ENCODE peak calls at places on chromosomes 7 and 10, in seven cellular contexts. T is A549, J is tibial nerve, K is ovary, X is HepG2, E is H1, S is sigmoid colon. D is an unnamed sample.

GRCh38 chr7:15085361-15085760 is 182.8 kb upstream of the DGKB start:
- DNase-seq in T (no peak), J (no peak), K (no peak), X (no peak), E (no peak), S (no peak), D (no peak)

GRCh38 chr7:111486472-111487142 is 75.7 kb downstream of the IMMP2L start:
- DNase-seq in T (peak), J (no peak), K (no peak), X (peak), E (no peak), S (no peak), D (no peak)

GRCh38 chr10:11176746-11177145 is 159.1 kb downstream of the CELF2 start:
- DNase-seq in T (no peak), J (no peak), K (no peak), X (no peak), E (no peak), S (no peak), D (no peak)

GRCh38 chr10:84478679-84479078 is 150.3 kb downstream of the CCSER2 start:
- DNase-seq in T (no peak), J (no peak), K (no peak), X (no peak), E (no peak), S (no peak), D (no peak)

GRCh38 chr7:339696-340095 is 49.7 kb downstream of the FOXL3 start:
- DNase-seq in T (no peak), J (no peak), K (no peak), X (no peak), E (no peak), S (no peak), D (no peak)

GRCh38 chr7:156929789-156930539 is 19.5 kb upstream of the NOM1 start:
- DNase-seq in T (no peak), J (no peak), K (no peak), X (no peak), E (no peak), S (no peak), D (no peak)

GRCh38 chr7:67738-68395 is 124.5 kb upstream of the FAM20C start:
- DNase-seq in T (no peak), J (no peak), K (no peak), X (no peak), E (no peak), S (peak), D (no peak)

GRCh38 chr10:67107670-67108069 is 181.8 kb downstream of the LRRTM3 start:
- DNase-seq in T (no peak), J (no peak), K (no peak), X (no peak), E (no peak), S (peak), D (no peak)

GRCh38 chr10:104274762-104275721 is 6.1 kb downstream of the GSTO2 start:
- DNase-seq in T (peak), J (no peak), K (peak), X (no peak), E (peak), S (no peak), D (peak)

DNA sequence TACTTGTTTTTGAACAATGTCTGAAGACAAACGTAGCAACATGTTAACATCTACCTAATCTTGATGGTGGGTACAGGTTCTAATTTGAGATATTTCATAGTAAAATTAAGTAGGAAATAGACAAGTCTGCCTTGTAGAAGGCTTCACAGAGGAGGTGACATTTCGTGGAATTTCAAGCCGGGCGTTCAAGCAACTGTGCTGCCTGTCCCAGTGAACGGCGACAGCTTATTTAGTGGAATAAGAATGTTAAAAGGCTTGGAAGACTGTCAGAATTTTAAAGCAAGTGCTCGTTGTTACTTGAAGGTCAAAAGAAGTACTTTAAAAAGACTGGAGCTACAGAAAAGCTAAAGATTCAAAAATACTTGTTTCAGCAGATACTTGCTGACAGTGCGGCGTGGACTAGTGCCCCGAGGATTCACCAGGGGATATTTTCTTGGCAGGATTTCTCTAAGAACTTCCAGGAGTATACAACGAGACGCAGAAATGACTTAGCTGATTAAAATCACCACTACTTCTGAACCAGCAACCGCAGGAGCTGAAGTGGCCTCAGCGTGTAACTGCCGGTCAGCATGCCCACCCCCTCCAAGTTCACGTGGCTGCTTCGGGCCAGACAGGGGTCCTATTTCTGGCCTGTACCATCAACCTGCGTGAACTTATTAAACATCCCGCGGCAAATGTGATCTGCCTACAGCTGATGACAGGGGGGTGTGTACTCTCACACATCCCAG is 46.5 kb downstream of the CTBP2 start:
- DNase-seq in T (no peak), J (no peak), K (no peak), X (no peak), E (no peak), S (no peak), D (peak)
- TF ChIP-seq EP300 in T (no peak), J (no peak), K (no peak), X (no peak), E (no peak), S (no peak), D (no peak)

GRCh38 chr10:86520871-86521619 is 547 bp downstream of the WAPL start:
- DNase-seq in T (peak), J (peak), K (no peak), X (peak), E (peak), S (peak), D (peak)

GRCh38 chr10:86522385-86522855 is 828 bp upstream of the WAPL start:
- DNase-seq in T (no peak), J (no peak), K (no peak), X (no peak), E (no peak), S (no peak), D (no peak)

GRCh38 chr10:86524225-86524982 is 2.8 kb upstream of the WAPL start:
- DNase-seq in T (no peak), J (no peak), K (no peak), X (no peak), E (no peak), S (no peak), D (no peak)

GRCh38 chr10:86523348-86523747 is 1.8 kb upstream of the WAPL start:
- DNase-seq in T (peak), J (no peak), K (no peak), X (peak), E (no peak), S (no peak), D (no peak)

GRCh38 chr10:86521620-86522384 is at the start of gene WAPL:
- DNase-seq in T (peak), J (peak), K (peak), X (peak), E (peak), S (peak), D (peak)
- TF ChIP-seq EP300 in T (no peak), J (peak), K (no peak), X (no peak), E (no peak), S (no peak), D (no peak)

DNA sequence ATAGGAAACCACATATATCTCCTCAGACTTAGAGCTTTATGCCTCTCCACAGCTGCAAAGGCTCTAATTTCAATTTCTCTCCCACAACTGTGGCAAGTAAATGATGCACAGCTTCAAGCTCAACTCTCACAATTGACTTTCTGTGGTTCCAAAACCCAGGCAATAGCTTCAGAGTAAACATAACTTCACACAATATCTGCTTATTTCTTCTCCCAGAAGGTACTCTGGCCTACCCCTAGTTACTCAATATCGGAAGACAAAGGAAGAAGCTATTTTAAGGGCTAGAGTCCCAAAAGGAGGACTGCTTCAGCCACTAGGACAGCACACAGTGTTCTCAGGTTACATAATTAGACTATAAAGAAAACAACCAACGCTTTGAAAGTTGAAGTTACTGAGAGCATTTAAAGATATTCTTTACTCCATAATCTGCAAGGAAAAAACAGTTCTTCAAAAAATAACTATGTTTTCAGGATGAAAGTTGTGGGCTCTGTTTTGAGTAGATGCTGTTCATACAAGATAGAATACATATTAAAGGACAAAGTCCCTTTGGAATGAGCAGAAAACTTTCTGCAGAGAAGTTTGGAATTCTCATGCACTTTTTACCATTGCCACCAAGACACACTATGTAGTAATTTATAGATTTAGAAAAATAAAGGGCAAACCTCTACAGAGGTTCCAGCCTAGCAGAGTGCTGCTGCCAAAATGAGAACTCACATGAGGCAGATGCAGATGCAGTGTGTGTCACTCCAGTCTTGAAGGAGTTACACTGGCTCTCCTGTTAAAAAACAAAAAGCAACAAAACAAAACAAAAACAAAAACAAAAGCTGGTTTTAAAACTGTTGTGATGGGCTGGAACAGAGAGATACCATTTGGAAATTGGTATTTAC is 81.8 kb downstream of the NT5C2 start:
- DNase-seq in T (no peak), J (no peak), K (no peak), X (peak), E (no peak), S (no peak), D (no peak)
- TF ChIP-seq EP300 in T (no peak), J (peak), K (no peak), X (no peak), E (no peak), S (no peak), D (no peak)

DNA sequence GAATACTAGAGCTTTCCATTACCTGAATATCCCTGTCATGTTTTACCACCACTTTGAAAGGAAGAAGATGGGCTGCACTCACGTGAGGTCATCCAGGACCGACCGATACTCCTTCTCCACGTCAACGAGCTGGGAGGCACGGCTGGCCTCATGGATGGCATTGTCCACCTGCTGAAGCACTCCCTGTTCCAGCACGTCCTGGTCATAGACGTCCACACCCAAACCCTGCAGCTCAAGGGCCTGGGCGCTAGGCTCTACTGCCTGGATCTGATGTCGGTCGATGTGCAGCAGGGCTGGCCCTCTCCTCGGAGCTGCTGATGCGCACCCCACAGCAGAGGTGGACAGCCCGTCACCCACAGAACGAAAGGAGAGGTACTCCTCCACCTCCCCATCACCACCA is 6.5 kb downstream of the ERCC6 start:
- DNase-seq in T (no peak), J (no peak), K (no peak), X (no peak), E (no peak), S (no peak), D (no peak)
- TF ChIP-seq EP300 in T (no peak), J (no peak), K (no peak), X (no peak), E (no peak), S (no peak), D (no peak)

DNA sequence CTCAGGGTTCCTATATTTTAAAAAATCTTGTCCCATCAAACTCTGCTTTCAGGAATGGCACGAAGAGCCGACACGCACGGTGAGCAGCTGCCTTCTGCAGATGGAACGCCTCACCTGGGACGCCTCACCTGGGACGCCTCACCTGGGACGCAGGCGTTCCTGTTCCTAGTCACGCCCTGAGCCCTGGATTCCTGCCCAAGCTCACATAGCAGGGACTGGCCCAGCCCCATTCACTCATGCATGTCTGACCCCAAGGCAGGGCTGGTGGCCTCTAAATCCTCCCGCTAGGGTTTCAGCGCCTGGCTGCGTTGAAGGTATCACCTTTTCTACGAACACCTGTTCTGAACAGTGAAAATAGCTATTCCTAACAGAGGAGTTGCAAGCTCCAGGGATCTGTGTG is 49.8 kb downstream of the CARD11 start:
- DNase-seq in T (no peak), J (no peak), K (no peak), X (no peak), E (no peak), S (peak), D (peak)
- TF ChIP-seq EP300 in T (no peak), J (no peak), K (no peak), X (no peak), E (no peak), S (no peak), D (no peak)

DNA sequence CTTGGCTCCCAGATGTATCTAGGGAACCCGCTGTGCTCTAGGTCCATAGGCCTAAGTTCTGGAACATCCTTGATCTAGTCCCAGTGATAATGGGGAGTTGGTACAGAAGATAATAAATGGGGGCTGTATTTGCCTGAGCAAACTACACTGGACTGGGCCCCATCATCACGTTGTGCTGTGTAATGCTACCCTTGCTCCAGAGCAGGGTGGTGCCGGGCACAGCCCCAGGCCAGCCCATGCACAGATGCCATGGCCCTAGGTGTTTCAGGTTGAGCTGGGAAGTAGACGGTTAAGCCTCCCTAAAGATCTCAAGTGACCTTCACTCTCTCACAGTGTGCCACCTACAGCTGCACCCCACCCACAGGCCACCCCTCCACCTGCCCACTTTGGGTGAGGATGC is 53.2 kb downstream of the STRA8 start:
- DNase-seq in T (no peak), J (no peak), K (no peak), X (no peak), E (no peak), S (peak), D (no peak)
- TF ChIP-seq EP300 in T (no peak), J (no peak), K (no peak), X (no peak), E (no peak), S (no peak), D (no peak)

D was measured in stomach.